ENCODE peak calls at places on chromosome 6, in five cellular contexts. X is heart right ventricle, N is PC-3, H is fibroblast of lung, F is neural progenitor cell. J is an unnamed sample.

GRCh38 chr6:90695316-90695715 is 108.4 kb upstream of the MAP3K7 start:
- DNase-seq in X (no peak), N (no peak), H (no peak), F (no peak), J (no peak)

GRCh38 chr6:103983860-103984259 is 875.9 kb downstream of the HACE1 start:
- DNase-seq in X (no peak), N (peak), H (no peak), F (no peak), J (no peak)

GRCh38 chr6:68635706-68636513 is 828 bp downstream of the ADGRB3 start:
- DNase-seq in X (peak), N (no peak), H (peak), F (peak), J (no peak)

GRCh38 chr6:28725890-28726348 is 197.9 kb downstream of the TRIM27 start:
- DNase-seq in X (no peak), N (peak), H (no peak), F (no peak), J (no peak)

GRCh38 chr6:53326372-53327016 is 22.3 kb downstream of the ELOVL5 start:
- DNase-seq in X (no peak), N (peak), H (peak), F (no peak), J (peak)

GRCh38 chr6:142945446-142946180 is 637 bp upstream of the HIVEP2 start:
- DNase-seq in X (peak), N (no peak), H (no peak), F (peak), J (no peak)

GRCh38 chr6:128672023-128672422 is 151.6 kb upstream of the PTPRK start:
- DNase-seq in X (no peak), N (no peak), H (no peak), F (no peak), J (no peak)

GRCh38 chr6:1244941-1245340 is 67.0 kb upstream of the FOXQ1 start:
- DNase-seq in X (no peak), N (no peak), H (no peak), F (no peak), J (peak)

GRCh38 chr6:11432091-11432490 is 105.5 kb upstream of the TMEM170B start:
- DNase-seq in X (no peak), N (no peak), H (no peak), F (no peak), J (no peak)

GRCh38 chr6:21171801-21172200 is 421.8 kb upstream of the SOX4 start:
- DNase-seq in X (no peak), N (peak), H (peak), F (no peak), J (no peak)

GRCh38 chr6:145271086-145271485 is 464.2 kb downstream of the EPM2A start:
- DNase-seq in X (no peak), N (no peak), H (no peak), F (peak), J (no peak)

GRCh38 chr6:137767931-137768690 is 98.9 kb upstream of the TNFAIP3 start:
- DNase-seq in X (no peak), N (no peak), H (peak), F (no peak), J (no peak)

GRCh38 chr6:167499161-167499660 is 174.3 kb downstream of the TTLL2 start:
- DNase-seq in X (no peak), N (no peak), H (no peak), F (no peak), J (no peak)

GRCh38 chr6:152093711-152094110 is 286.2 kb downstream of the ESR1 start:
- DNase-seq in X (no peak), N (no peak), H (no peak), F (no peak), J (no peak)

GRCh38 chr6:7052441-7052936 is 55.3 kb upstream of the RREB1 start:
- DNase-seq in X (peak), N (peak), H (peak), F (peak), J (peak)

GRCh38 chr6:1739680-1740079 is 130.0 kb downstream of the FOXC1 start:
- DNase-seq in X (no peak), N (no peak), H (no peak), F (no peak), J (no peak)

GRCh38 chr6:117955684-117956083 is 48.6 kb downstream of the SLC35F1 start:
- DNase-seq in X (no peak), N (no peak), H (no peak), F (no peak), J (no peak)

GRCh38 chr6:73562557-73562956 is 41.7 kb upstream of the EEF1A1 start:
- DNase-seq in X (no peak), N (no peak), H (no peak), F (no peak), J (no peak)

DNA sequence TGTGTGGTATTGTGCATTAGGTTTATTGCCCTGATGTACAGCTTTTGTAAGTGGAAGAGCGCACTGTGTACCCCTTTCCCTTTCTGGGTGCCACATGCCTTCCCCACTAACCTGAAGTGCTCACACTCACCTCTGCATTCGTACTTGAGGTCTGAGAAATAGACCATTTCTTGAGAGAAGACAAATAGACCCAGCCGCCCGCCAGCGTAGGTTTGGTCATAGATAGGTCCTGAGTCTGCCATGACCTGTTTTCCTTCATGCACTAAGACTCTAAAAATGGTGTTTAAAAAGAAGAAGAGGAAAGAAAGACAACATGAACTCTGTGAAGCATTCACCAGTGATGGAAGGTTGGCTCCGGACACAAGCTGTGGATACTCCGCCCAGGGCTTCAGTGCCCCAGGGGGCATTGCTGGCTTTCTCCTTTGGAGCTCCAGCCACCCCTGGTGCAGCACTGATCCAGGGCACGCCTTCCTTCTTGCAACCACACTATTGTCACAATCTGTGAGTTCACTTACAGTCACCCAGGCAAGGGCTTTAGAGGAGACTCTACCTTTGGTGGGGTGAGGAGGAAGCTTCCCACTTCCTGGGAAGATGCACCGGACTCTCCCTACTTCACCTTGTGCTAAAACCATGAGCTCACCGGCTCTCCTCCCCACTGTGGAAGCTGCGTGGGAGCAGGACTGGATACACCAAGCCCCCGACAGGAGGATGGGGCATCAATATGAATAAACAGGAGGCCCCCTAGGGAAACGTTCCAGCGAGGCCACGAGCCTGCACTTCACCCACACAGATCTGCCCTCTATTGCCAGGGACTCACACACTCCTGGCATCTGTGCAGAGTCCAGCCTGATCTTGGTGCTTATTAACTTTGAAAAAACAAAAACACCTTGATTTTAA is 33.3 kb downstream of the THBS2 start:
- DNase-seq in X (no peak), N (no peak), H (no peak), F (no peak), J (no peak)
- TF ChIP-seq CTCF in X (no peak), N (no peak), H (no peak), F (no peak), J (no peak)

GRCh38 chr6:16712250-16712930 is 48.9 kb downstream of the ATXN1 start:
- DNase-seq in X (no peak), N (no peak), H (no peak), F (no peak), J (no peak)
- H3K4me3 ChIP-seq in X (no peak), N (peak), H (no peak), F (no peak), J (peak)

GRCh38 chr6:45199554-45199953 is 128.6 kb upstream of the RUNX2 start:
- DNase-seq in X (no peak), N (no peak), H (no peak), F (no peak), J (no peak)
- TF ChIP-seq CTCF in X (no peak), N (no peak), H (no peak), F (no peak), J (no peak)

DNA sequence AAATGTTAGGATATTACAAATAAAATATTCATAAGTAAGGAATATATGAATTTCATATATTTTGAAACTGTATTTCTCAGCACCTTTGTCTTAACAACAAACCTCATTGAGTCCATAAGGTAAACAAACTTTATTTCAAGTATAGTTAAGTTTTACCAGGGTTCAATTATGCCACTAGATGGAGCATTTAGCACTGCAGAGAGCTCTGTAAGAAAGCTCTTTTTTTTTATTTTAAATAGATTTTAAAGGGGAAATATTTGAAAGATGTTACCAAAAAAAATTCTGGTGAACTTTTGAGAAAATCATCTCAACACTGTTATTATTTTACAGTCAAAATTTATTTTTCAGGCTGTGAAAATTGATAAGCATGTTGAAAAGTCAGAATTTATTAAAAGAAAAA is 955.2 kb upstream of the EYS start:
- DNase-seq in X (no peak), N (peak), H (peak), F (peak), J (no peak)
- H3K4me3 ChIP-seq in X (no peak), N (no peak), H (no peak), F (peak), J (no peak)

GRCh38 chr6:64083261-64083660 is 447.7 kb downstream of the PHF3 start:
- DNase-seq in X (no peak), N (no peak), H (no peak), F (no peak), J (no peak)

GRCh38 chr6:64081459-64081858 is 445.9 kb downstream of the PHF3 start:
- DNase-seq in X (no peak), N (peak), H (peak), F (no peak), J (no peak)

GRCh38 chr6:64085126-64085525 is 449.5 kb downstream of the PHF3 start:
- DNase-seq in X (no peak), N (no peak), H (no peak), F (no peak), J (no peak)

DNA sequence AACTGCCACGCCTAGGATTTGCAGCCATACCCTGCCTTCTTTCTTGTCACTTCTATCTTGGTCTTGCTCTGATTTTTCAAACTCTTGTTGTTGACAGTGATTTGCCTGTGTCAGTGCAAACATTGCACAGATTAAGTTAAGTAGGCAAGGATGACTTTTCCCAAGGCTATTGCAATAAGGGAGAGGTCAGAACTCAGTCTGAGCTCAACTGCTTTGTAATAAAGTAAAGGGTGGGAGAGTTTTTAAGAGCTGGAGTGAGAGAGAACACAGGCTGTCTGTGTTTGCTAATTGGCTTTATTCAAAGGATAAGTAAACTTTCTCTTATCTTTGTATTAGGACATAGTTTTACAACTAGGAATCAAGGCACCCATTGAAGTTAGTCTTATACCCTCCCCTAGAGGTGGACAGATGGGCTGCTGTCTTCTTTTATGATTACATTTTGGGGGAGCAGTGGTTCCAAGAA is 448.6 kb downstream of the PHF3 start:
- DNase-seq in X (no peak), N (peak), H (peak), F (peak), J (no peak)
- TF ChIP-seq CTCF in X (no peak), N (no peak), H (no peak), F (no peak), J (no peak)

J was measured in AG09309.